ENCODE peak calls at places on chromosome 9, in six cellular contexts. One of them, this sample, is unnamed.

GRCh38 chr9:132312873-132313272 is 41.9 kb downstream of the SETX start:
- DNase-seq in gastrocnemius medialis: no peak
- DNase-seq in heart left ventricle: no peak
- DNase-seq in breast epithelium: no peak
- DNase-seq in ovary: no peak
- DNase-seq in adrenal gland: no peak
- DNase-seq in this sample: no peak

GRCh38 chr9:4048441-4048840 is 251.4 kb downstream of the GLIS3 start:
- DNase-seq in gastrocnemius medialis: no peak
- DNase-seq in heart left ventricle: no peak
- DNase-seq in breast epithelium: no peak
- DNase-seq in ovary: no peak
- DNase-seq in adrenal gland: no peak
- DNase-seq in this sample: no peak

GRCh38 chr9:120894404-120895226 is 17.6 kb upstream of the PHF19 start:
- DNase-seq in gastrocnemius medialis: no peak
- DNase-seq in heart left ventricle: peak; percentile 67
- DNase-seq in breast epithelium: no peak
- DNase-seq in ovary: peak; percentile 77
- DNase-seq in adrenal gland: no peak
- DNase-seq in this sample: peak; percentile 50

GRCh38 chr9:131715906-131716305 is 24.0 kb downstream of the RAPGEF1 start:
- DNase-seq in gastrocnemius medialis: no peak
- DNase-seq in heart left ventricle: peak; percentile 71
- DNase-seq in breast epithelium: no peak
- DNase-seq in ovary: no peak
- DNase-seq in adrenal gland: peak; percentile 73
- DNase-seq in this sample: no peak

GRCh38 chr9:129867138-129868032 is 32.1 kb downstream of the USP20 start:
- DNase-seq in gastrocnemius medialis: no peak
- DNase-seq in heart left ventricle: no peak
- DNase-seq in breast epithelium: no peak
- DNase-seq in ovary: no peak
- DNase-seq in adrenal gland: no peak
- DNase-seq in this sample: no peak

GRCh38 chr9:76654575-76654974 is 109.7 kb upstream of the PCA3 start:
- DNase-seq in gastrocnemius medialis: no peak
- DNase-seq in heart left ventricle: no peak
- DNase-seq in breast epithelium: no peak
- DNase-seq in ovary: no peak
- DNase-seq in adrenal gland: no peak
- DNase-seq in this sample: no peak

GRCh38 chr9:16688814-16689213 is 181.7 kb downstream of the BNC2 start:
- DNase-seq in gastrocnemius medialis: no peak
- DNase-seq in heart left ventricle: no peak
- DNase-seq in breast epithelium: no peak
- DNase-seq in ovary: no peak
- DNase-seq in adrenal gland: no peak
- DNase-seq in this sample: no peak

GRCh38 chr9:132651259-132651658 is 18.5 kb downstream of the DDX31 start:
- DNase-seq in gastrocnemius medialis: no peak
- DNase-seq in heart left ventricle: no peak
- DNase-seq in breast epithelium: no peak
- DNase-seq in ovary: no peak
- DNase-seq in adrenal gland: no peak
- DNase-seq in this sample: no peak

GRCh38 chr9:29866556-29866955 is 2293.3 kb upstream of the C9orf72 start:
- DNase-seq in gastrocnemius medialis: no peak
- DNase-seq in heart left ventricle: no peak
- DNase-seq in breast epithelium: no peak
- DNase-seq in ovary: no peak
- DNase-seq in adrenal gland: no peak
- DNase-seq in this sample: no peak

DNA sequence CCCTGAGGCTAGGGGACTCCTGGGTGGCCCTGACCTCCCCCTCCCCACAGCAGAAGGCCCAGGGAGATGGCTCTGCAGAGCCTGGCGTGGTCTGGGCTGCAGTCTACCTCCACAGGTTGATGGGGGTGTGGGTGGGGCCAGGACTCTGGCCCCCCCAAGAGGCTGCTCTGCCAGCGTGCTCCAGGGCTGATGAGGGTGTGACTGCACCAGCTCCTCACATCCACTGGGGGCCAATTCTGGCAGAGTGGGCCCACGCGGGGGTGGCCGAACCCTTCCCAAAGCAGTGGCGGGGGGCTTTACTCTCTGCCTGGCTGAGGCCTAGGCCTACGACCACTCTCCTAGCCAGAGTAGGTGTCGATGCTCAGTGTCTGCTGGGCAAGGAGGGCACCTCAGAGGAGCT is 28.0 kb upstream of the UBAC1 start:
- DNase-seq in gastrocnemius medialis: no peak
- DNase-seq in heart left ventricle: no peak
- DNase-seq in breast epithelium: no peak
- DNase-seq in ovary: no peak
- DNase-seq in adrenal gland: no peak
- DNase-seq in this sample: no peak
- H3K27ac ChIP-seq in gastrocnemius medialis: no peak overlapping the region
- H3K27ac ChIP-seq in heart left ventricle: no peak overlapping the region
- H3K27ac ChIP-seq in breast epithelium: no peak overlapping the region
- H3K27ac ChIP-seq in ovary: no peak overlapping the region
- H3K27ac ChIP-seq in adrenal gland: no peak overlapping the region
- H3K27ac ChIP-seq in this sample: no peak overlapping the region

GRCh38 chr9:125355601-125356000 is 94.0 kb downstream of the GAPVD1 start:
- DNase-seq in gastrocnemius medialis: no peak
- DNase-seq in heart left ventricle: no peak
- DNase-seq in breast epithelium: no peak
- DNase-seq in ovary: no peak
- DNase-seq in adrenal gland: no peak
- DNase-seq in this sample: no peak
- TF ChIP-seq CTCF in gastrocnemius medialis: no peak
- TF ChIP-seq CTCF in heart left ventricle: no peak
- TF ChIP-seq CTCF in breast epithelium: no peak
- TF ChIP-seq CTCF in ovary: no peak
- TF ChIP-seq CTCF in adrenal gland: no peak
- TF ChIP-seq CTCF in this sample: no peak

DNA sequence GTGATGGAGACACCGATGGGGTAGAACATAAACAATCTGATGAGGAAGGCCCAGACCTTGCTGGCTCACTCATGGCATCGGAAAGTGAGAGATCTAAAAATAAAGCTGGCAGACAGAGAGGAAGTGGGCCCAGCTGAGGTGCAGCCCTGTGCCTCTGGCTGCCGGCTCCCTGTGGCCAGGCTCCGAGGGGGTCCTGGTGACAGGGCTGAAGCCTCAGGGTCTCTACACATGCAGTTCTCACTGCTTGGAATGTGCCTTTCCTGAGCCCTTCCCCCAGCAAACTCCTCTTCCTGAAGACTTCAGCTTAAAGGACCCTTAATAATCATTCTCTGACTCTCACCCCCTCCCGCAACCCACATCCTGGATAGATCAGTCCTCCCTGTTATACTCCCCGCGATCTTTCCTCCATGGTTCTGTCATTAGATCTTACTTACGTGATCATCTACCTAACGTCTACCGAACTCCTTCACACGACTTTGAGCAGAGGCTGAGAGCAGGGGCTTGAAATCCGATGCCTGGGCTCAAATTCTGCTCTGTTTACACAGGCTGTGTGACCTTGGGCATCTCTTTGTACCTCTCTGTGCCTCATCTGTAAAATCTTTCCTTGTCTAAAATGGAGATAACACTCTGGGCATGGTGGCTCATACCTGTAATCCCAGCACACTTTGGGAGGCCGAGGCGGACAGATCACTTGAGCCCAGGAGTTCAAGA is 33.1 kb upstream of the CRB2 start:
- DNase-seq in gastrocnemius medialis: no peak
- DNase-seq in heart left ventricle: peak; percentile 37
- DNase-seq in breast epithelium: no peak
- DNase-seq in ovary: no peak
- DNase-seq in adrenal gland: no peak
- DNase-seq in this sample: no peak
- TF ChIP-seq POLR2A in gastrocnemius medialis: no peak
- TF ChIP-seq POLR2A in heart left ventricle: no peak
- TF ChIP-seq POLR2A in breast epithelium: no peak
- TF ChIP-seq POLR2A in ovary: no peak
- TF ChIP-seq POLR2A in adrenal gland: no peak
- TF ChIP-seq POLR2A in this sample: no peak

GRCh38 chr9:114238471-114238870 is 83.1 kb downstream of the COL27A1 start:
- DNase-seq in gastrocnemius medialis: no peak
- DNase-seq in heart left ventricle: peak; percentile 63
- DNase-seq in breast epithelium: no peak
- DNase-seq in ovary: no peak
- DNase-seq in adrenal gland: peak; percentile 56
- DNase-seq in this sample: no peak
- H3K27ac ChIP-seq in gastrocnemius medialis: no peak overlapping the region
- H3K27ac ChIP-seq in heart left ventricle: peak overlapping the region; percentile 54
- H3K27ac ChIP-seq in breast epithelium: no peak overlapping the region
- H3K27ac ChIP-seq in ovary: no peak overlapping the region
- H3K27ac ChIP-seq in adrenal gland: peak overlapping the region; percentile 85
- H3K27ac ChIP-seq in this sample: no peak overlapping the region

DNA sequence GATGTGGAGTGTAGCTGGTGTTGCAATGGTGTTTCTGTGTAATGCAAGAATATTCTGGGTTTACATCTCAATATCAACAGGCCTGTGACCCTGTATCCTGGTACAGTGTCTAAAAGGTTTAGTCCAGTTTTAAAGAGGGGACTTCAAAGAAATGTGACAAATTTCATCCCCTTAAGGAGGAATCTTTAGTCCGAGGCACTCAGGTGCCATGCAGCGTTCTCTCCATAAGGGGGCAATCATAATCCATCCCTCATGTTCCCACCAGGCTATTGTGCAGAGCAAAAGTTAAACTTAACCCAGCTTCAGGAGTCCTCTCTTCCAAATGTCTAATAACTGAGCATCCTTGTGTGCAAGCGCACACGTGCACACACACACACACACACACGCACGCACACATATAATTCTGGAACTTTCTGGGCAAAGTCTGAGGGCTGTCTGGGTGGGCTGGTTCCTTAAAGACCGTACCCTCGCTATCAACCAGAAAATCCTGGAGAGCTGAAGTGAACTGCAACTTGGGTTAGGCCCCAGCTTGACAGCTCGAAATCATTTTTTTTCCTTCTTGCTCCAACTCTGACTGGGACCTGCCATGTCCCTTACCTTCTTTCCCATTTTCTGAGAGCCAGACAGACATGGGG is 46.0 kb downstream of the CRB2 start:
- DNase-seq in gastrocnemius medialis: no peak
- DNase-seq in heart left ventricle: no peak
- DNase-seq in breast epithelium: no peak
- DNase-seq in ovary: no peak
- DNase-seq in adrenal gland: peak; percentile 69
- DNase-seq in this sample: no peak
- TF ChIP-seq CTCF in gastrocnemius medialis: peak; percentile 29
- TF ChIP-seq CTCF in heart left ventricle: peak; percentile 78
- TF ChIP-seq CTCF in breast epithelium: peak; percentile 38
- TF ChIP-seq CTCF in ovary: peak; percentile 14
- TF ChIP-seq CTCF in adrenal gland: peak; percentile 53
- TF ChIP-seq CTCF in this sample: peak; percentile 22

GRCh38 chr9:38392235-38393127 is at the start of gene ALDH1B1:
- DNase-seq in gastrocnemius medialis: peak; percentile 79
- DNase-seq in heart left ventricle: peak; percentile 89
- DNase-seq in breast epithelium: peak; percentile 43
- DNase-seq in ovary: peak; percentile 82
- DNase-seq in adrenal gland: peak; percentile 89
- DNase-seq in this sample: peak; percentile 90
- TF ChIP-seq POLR2A in gastrocnemius medialis: peak; percentile 40
- TF ChIP-seq POLR2A in heart left ventricle: peak; percentile 33
- TF ChIP-seq POLR2A in breast epithelium: no peak
- TF ChIP-seq POLR2A in ovary: peak; percentile 10
- TF ChIP-seq POLR2A in adrenal gland: peak; percentile 64
- TF ChIP-seq POLR2A in this sample: no peak

DNA sequence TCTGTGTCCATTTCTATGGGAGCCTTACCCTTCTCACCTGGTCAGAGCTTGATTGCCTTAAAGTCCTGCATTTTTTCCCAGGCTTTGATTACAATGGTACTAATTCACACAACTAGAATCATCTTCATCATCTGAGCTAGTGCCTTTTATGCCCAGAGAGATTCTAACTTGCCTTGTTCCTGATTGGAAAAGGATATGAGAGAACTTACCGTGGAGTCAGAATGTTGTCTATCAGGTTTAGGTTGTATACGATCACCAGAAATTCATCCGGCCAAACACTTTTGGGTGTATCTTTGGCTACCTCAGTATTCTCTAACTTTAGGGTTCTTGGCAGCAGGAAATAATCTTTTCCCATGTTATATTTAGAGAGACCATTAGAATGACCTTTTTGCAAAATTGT is 71.7 kb downstream of the AOPEP start:
- DNase-seq in gastrocnemius medialis: no peak
- DNase-seq in heart left ventricle: no peak
- DNase-seq in breast epithelium: no peak
- DNase-seq in ovary: no peak
- DNase-seq in adrenal gland: no peak
- DNase-seq in this sample: no peak
- H3K27ac ChIP-seq in gastrocnemius medialis: no peak overlapping the region
- H3K27ac ChIP-seq in heart left ventricle: no peak overlapping the region
- H3K27ac ChIP-seq in breast epithelium: no peak overlapping the region
- H3K27ac ChIP-seq in ovary: no peak overlapping the region
- H3K27ac ChIP-seq in adrenal gland: no peak overlapping the region
- H3K27ac ChIP-seq in this sample: no peak overlapping the region

DNA sequence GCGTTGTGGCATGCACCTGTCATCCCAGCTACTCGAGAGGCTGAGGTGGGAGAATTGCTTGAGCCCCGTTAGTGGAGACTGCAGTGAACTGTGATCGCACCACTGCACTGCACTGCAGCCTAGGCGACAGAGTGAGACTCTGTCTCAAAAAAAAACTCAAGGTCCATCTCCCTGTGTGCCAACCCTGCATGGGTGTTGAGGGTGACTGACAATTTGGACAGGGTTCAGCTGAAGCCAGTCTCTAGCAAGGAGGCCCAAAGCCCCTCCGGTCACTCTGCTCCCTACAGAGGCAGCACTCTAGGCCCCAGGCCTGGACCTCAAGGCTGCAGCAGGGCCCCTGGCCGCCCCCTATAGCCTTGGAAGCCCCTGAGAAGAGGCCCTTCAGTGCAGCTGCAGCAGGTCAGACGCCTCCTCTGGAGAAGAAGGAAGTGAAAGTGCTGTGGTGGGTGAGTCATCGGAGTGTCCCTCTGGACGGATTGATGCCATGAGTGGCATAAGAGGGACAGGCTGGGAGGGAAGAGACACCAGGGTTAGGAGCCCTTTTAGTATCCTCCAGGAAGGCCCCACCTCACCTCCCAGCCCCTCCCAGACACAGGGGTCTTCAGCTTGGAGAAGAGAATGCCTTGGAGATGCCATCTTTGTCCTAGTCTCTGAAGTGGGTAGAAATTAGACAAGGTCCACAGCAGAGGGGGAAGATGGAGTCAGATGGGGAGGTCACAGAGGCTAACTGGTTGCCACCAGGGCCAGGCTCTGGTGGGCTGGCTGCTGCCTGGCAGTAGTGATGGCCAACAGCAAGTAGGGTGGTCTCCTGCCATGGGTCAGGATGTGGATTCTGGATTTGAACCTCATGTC is 39.1 kb upstream of the NEK6 start:
- DNase-seq in gastrocnemius medialis: peak; percentile 28
- DNase-seq in heart left ventricle: peak; percentile 67
- DNase-seq in breast epithelium: peak; percentile 37
- DNase-seq in ovary: no peak
- DNase-seq in adrenal gland: peak; percentile 73
- DNase-seq in this sample: peak; percentile 68
- TF ChIP-seq CTCF in gastrocnemius medialis: no peak
- TF ChIP-seq CTCF in heart left ventricle: no peak
- TF ChIP-seq CTCF in breast epithelium: no peak
- TF ChIP-seq CTCF in ovary: no peak
- TF ChIP-seq CTCF in adrenal gland: no peak
- TF ChIP-seq CTCF in this sample: no peak

GRCh38 chr9:136499935-136500910 is 17.4 kb upstream of the SEC16A start:
- DNase-seq in gastrocnemius medialis: no peak
- DNase-seq in heart left ventricle: no peak
- DNase-seq in breast epithelium: no peak
- DNase-seq in ovary: no peak
- DNase-seq in adrenal gland: no peak
- DNase-seq in this sample: no peak
- TF ChIP-seq POLR2A in gastrocnemius medialis: no peak
- TF ChIP-seq POLR2A in heart left ventricle: no peak
- TF ChIP-seq POLR2A in breast epithelium: no peak
- TF ChIP-seq POLR2A in ovary: no peak
- TF ChIP-seq POLR2A in adrenal gland: no peak
- TF ChIP-seq POLR2A in this sample: no peak

GRCh38 chr9:591292-591691 is 250.2 kb upstream of the DMRT1 start:
- DNase-seq in gastrocnemius medialis: peak; percentile 68
- DNase-seq in heart left ventricle: peak; percentile 87
- DNase-seq in breast epithelium: no peak
- DNase-seq in ovary: no peak
- DNase-seq in adrenal gland: no peak
- DNase-seq in this sample: peak; percentile 87
- H3K27ac ChIP-seq in gastrocnemius medialis: no peak overlapping the region
- H3K27ac ChIP-seq in heart left ventricle: peak overlapping the region; percentile 72
- H3K27ac ChIP-seq in breast epithelium: no peak overlapping the region
- H3K27ac ChIP-seq in ovary: no peak overlapping the region
- H3K27ac ChIP-seq in adrenal gland: no peak overlapping the region
- H3K27ac ChIP-seq in this sample: peak overlapping the region; percentile 53